ENCODE peak calls at places on chromosomes 11 and 22, in four cellular contexts. A is stimulated activated CD8-positive, alpha-beta memory T cell treated with anti-CD3 and anti-CD28 coated beads, Interleukin-4, amount 100 ng/mL, for 1 hour; S is H7; Q is head of caudate nucleus. U is an unnamed sample.

GRCh38 chr11:16607675-16608644 is 130.5 kb upstream of the C11orf58 start:
- DNase-seq in A (no peak), S (peak), Q (peak), U (peak)

GRCh38 chr22:42344391-42344861 is 74.0 kb upstream of the TCF20 start:
- DNase-seq in A (no peak), S (peak), Q (peak), U (peak)

GRCh38 chr22:44024288-44024908 is at the start of gene PARVB:
- DNase-seq in A (no peak), S (peak), Q (peak), U (peak)

GRCh38 chr22:46846154-46846831 is 83.8 kb downstream of the TBC1D22A start:
- DNase-seq in A (no peak), S (no peak), Q (no peak), U (no peak)

GRCh38 chr22:46575915-46576555 is 38.6 kb upstream of the CELSR1 start:
- DNase-seq in A (no peak), S (peak), Q (no peak), U (no peak)

GRCh38 chr11:1870721-1871466 is 18.0 kb downstream of the LSP1 start:
- DNase-seq in A (no peak), S (no peak), Q (no peak), U (peak)

GRCh38 chr11:356610-357009 is 12.7 kb upstream of the B4GALNT4 start:
- DNase-seq in A (no peak), S (no peak), Q (no peak), U (no peak)

GRCh38 chr11:131691558-131692041 is 321.2 kb downstream of the NTM start:
- DNase-seq in A (no peak), S (peak), Q (no peak), U (peak)

GRCh38 chr11:119422505-119423416 is at the start of gene THY1:
- DNase-seq in A (no peak), S (peak), Q (peak), U (peak)

GRCh38 chr22:35102663-35103062 is 36.7 kb downstream of the ISX start:
- DNase-seq in A (no peak), S (peak), Q (no peak), U (no peak)

GRCh38 chr11:33451364-33451763 is 194.2 kb downstream of the HIPK3 start:
- DNase-seq in A (no peak), S (no peak), Q (no peak), U (no peak)

GRCh38 chr11:6612816-6613136 is 760 bp upstream of the TAF10 start:
- DNase-seq in A (no peak), S (peak), Q (no peak), U (no peak)

GRCh38 chr11:65493367-65494176 is 5.3 kb upstream of the MALAT1 start:
- DNase-seq in A (no peak), S (no peak), Q (no peak), U (peak)

GRCh38 chr11:45303316-45303715 is 17.2 kb upstream of the SYT13 start:
- DNase-seq in A (no peak), S (no peak), Q (no peak), U (no peak)

GRCh38 chr22:32531955-32532818 is 57.6 kb downstream of the FBXO7 start:
- DNase-seq in A (no peak), S (peak), Q (no peak), U (no peak)

GRCh38 chr11:132549001-132549400 is 983.3 kb downstream of the OPCML start:
- DNase-seq in A (no peak), S (no peak), Q (no peak), U (no peak)

GRCh38 chr11:95228081-95228859 is 2.7 kb downstream of the SESN3 start:
- DNase-seq in A (no peak), S (no peak), Q (no peak), U (no peak)

GRCh38 chr11:10394229-10395100 is 60.6 kb upstream of the AMPD3 start:
- DNase-seq in A (no peak), S (no peak), Q (no peak), U (no peak)

GRCh38 chr11:8442301-8442700 is 151.7 kb downstream of the STK33 start:
- DNase-seq in A (no peak), S (peak), Q (no peak), U (peak)

GRCh38 chr11:57324154-57324885 is 432 bp downstream of the TNKS1BP1 start:
- DNase-seq in A (no peak), S (peak), Q (peak), U (peak)

GRCh38 chr11:91239359-91239758 is 985.3 kb upstream of the FAT3 start:
- DNase-seq in A (no peak), S (no peak), Q (no peak), U (no peak)

GRCh38 chr22:20060700-20061480 is 19.2 kb upstream of the DGCR8 start:
- DNase-seq in A (no peak), S (peak), Q (no peak), U (no peak)

GRCh38 chr11:2307733-2308331 is 6.0 kb downstream of the TSPAN32 start:
- DNase-seq in A (no peak), S (no peak), Q (no peak), U (no peak)

GRCh38 chr11:64563966-64564365 is 27.1 kb upstream of the SLC22A12 start:
- DNase-seq in A (no peak), S (no peak), Q (no peak), U (no peak)

GRCh38 chr11:66467034-66467659 is 442 bp downstream of the PELI3 start:
- DNase-seq in A (no peak), S (no peak), Q (peak), U (peak)

GRCh38 chr11:46560300-46561025 is 33.4 kb downstream of the AMBRA1 start:
- DNase-seq in A (no peak), S (no peak), Q (no peak), U (peak)

GRCh38 chr22:49927483-49928184 is 9.2 kb downstream of the CRELD2 start:
- DNase-seq in A (no peak), S (peak), Q (no peak), U (no peak)